ENCODE peak calls at places on chromosomes 7 and 10, in six cellular contexts. S is GM12892, M is GM12878, E is K562, F is HepG2, C is H1. R is an unnamed sample.

GRCh38 chr7:83731154-83731553 is 82.2 kb upstream of the SEMA3E start:
- DNase-seq in S (no peak), M (no peak), E (no peak), F (no peak), C (no peak), R (no peak)

GRCh38 chr7:101537935-101538595 is 91.0 kb downstream of the MYL10 start:
- DNase-seq in S (no peak), M (no peak), E (no peak), F (no peak), C (no peak), R (no peak)

GRCh38 chr10:92832998-92833642 is 15.2 kb upstream of the EXOC6 start:
- DNase-seq in S (no peak), M (no peak), E (no peak), F (no peak), C (peak), R (no peak)

GRCh38 chr7:16989883-16990413 is 108.2 kb upstream of the AGR3 start:
- DNase-seq in S (no peak), M (no peak), E (no peak), F (peak), C (no peak), R (no peak)

GRCh38 chr10:88130912-88131311 is 267.5 kb downstream of the PTEN start:
- DNase-seq in S (no peak), M (no peak), E (no peak), F (no peak), C (no peak), R (no peak)

GRCh38 chr10:90269699-90270098 is 568.3 kb downstream of the KIF20B start:
- DNase-seq in S (no peak), M (no peak), E (no peak), F (no peak), C (no peak), R (no peak)

GRCh38 chr7:157439761-157440160 is 103.0 kb downstream of the DNAJB6 start:
- DNase-seq in S (no peak), M (no peak), E (no peak), F (no peak), C (no peak), R (no peak)

GRCh38 chr10:95518455-95519131 is 42.6 kb downstream of the SORBS1 start:
- DNase-seq in S (no peak), M (no peak), E (no peak), F (no peak), C (no peak), R (no peak)

GRCh38 chr7:50660040-50660829 is 95.0 kb upstream of the DDC start:
- DNase-seq in S (no peak), M (no peak), E (no peak), F (no peak), C (peak), R (no peak)

GRCh38 chr7:45670717-45671116 is 96.5 kb downstream of the ADCY1 start:
- DNase-seq in S (no peak), M (no peak), E (no peak), F (no peak), C (peak), R (no peak)

GRCh38 chr10:118449521-118449920 is 107.4 kb upstream of the FAM204A start:
- DNase-seq in S (no peak), M (no peak), E (no peak), F (no peak), C (no peak), R (no peak)

DNA sequence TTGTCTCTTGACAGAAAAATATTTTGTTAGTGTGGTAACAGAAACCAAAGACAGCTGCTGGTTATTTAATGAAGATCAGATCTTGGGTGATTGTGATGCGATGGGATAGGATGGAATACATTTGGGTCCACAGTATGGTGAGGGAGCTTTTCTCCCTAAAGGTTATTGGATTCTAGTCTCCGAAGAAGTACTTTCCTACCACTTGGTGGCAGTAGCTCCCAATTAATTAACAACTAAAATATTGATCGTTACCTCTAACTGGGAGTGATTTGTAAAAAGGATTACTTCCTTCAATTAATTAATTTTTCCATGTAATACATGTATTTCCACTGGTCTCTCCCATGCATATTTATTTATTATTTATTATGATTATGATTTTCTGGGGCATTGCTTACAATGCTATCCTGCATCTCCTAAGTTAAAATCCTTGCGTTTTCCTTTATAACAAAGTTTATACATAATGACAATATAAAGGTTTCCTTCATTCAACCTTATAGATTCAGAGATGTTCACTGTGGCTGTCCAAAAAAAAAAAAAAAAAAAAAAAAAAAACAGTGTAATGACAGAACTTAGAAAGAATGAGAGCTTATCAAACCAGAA is 25.6 kb downstream of the TMEM196 start:
- DNase-seq in S (peak), M (no peak), E (peak), F (peak), C (no peak), R (no peak)
- TF ChIP-seq TAF1 in S (no peak), M (no peak), E (no peak), F (no peak), C (no peak), R (no peak)

DNA sequence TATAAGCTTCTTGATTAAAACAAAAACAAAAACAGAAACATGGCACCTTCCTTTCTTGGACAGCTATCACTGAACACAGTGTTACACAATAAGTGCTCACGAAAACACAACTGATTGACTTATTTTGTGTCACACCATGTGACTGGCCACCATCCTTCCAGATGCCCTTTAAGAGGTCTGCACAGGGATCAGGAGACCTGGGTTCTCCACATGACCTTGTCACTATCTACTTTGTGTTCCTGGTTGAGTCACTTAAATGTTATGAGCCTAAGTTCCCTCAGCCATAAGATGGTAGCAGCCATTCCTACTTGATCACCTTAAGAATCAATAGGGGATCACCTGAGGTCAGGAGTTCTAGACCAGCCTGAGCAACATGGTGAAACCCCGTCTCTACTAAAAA is 120.0 kb downstream of the HIPK2 start:
- DNase-seq in S (no peak), M (no peak), E (no peak), F (no peak), C (no peak), R (no peak)
- TF ChIP-seq POLR2AphosphoS5 in S (no peak), M (no peak), E (no peak), F (no peak), C (no peak), R (no peak)

GRCh38 chr7:37448057-37448636 is 517 bp downstream of the ELMO1 start:
- DNase-seq in S (peak), M (no peak), E (no peak), F (no peak), C (no peak), R (peak)

GRCh38 chr7:37449621-37450020 is 957 bp upstream of the ELMO1 start:
- DNase-seq in S (no peak), M (no peak), E (no peak), F (no peak), C (no peak), R (no peak)

GRCh38 chr7:37446371-37446770 is 2.3 kb downstream of the ELMO1 start:
- DNase-seq in S (no peak), M (no peak), E (no peak), F (no peak), C (no peak), R (no peak)

GRCh38 chr7:37450035-37450434 is 1.4 kb upstream of the ELMO1 start:
- DNase-seq in S (no peak), M (no peak), E (no peak), F (no peak), C (no peak), R (no peak)

GRCh38 chr7:37448637-37449331 is at the start of gene ELMO1:
- DNase-seq in S (peak), M (peak), E (peak), F (peak), C (peak), R (peak)
- TF ChIP-seq POLR2A in S (peak), M (peak), E (no peak), F (no peak), C (no peak), R (peak)

GRCh38 chr7:44322631-44323363 is 2.6 kb downstream of the CAMK2B start:
- DNase-seq in S (no peak), M (no peak), E (no peak), F (no peak), C (peak), R (no peak)

GRCh38 chr7:44320794-44321371 is 4.5 kb downstream of the CAMK2B start:
- DNase-seq in S (no peak), M (no peak), E (no peak), F (no peak), C (peak), R (no peak)

GRCh38 chr7:44318296-44318695 is 7.1 kb downstream of the CAMK2B start:
- DNase-seq in S (no peak), M (no peak), E (no peak), F (no peak), C (peak), R (no peak)

GRCh38 chr7:44321796-44322195 is 3.6 kb downstream of the CAMK2B start:
- DNase-seq in S (no peak), M (no peak), E (no peak), F (no peak), C (peak), R (no peak)

DNA sequence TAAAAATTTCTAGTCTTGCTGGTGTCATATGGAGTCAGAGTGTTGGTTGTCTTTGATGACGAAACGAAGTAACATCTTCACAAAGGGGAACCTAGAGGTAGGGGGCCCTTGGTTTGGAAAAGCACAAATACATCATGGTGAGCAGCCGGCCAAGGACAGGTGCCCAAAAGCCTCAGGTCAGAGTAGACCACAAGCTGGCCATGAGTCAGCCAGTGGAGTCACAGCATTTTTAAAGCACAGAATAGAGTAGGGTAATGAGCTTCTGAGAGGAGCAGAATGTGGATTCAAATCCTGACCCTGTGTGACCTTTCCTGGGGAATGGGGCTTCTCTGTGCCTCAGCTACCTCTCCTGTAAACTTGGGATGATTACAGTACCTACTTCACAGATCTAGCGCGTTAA is 5.3 kb downstream of the CAMK2B start:
- DNase-seq in S (no peak), M (no peak), E (no peak), F (no peak), C (no peak), R (no peak)
- TF ChIP-seq TAF1 in S (no peak), M (no peak), E (no peak), F (no peak), C (no peak), R (no peak)

DNA sequence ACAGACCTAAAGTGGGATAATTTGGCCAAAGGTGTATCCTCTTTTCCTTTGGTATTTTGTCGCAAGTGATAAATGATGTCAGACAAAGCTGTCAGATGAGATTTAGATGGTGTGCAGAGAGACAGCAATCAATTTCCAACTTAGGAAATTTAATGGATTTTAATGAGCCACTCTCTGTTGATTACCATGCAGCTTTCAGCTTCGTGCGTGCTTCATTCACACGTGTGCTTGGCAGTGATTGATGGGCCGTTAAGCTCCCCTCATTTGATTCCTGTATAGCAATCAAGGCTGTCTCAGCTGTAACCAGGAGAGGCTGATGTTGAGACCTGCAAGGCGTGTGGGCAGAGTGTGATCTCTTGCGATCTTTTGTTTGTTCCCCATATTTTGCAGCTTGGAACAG is 439.6 kb downstream of the CALN1 start:
- DNase-seq in S (no peak), M (no peak), E (no peak), F (no peak), C (no peak), R (no peak)
- TF ChIP-seq POLR2AphosphoS5 in S (no peak), M (no peak), E (no peak), F (no peak), C (no peak), R (no peak)

GRCh38 chr7:105010538-105011523 is 3.2 kb upstream of the KMT2E start:
- DNase-seq in S (no peak), M (no peak), E (no peak), F (no peak), C (no peak), R (no peak)

GRCh38 chr7:105013283-105013817 is 655 bp upstream of the KMT2E start:
- DNase-seq in S (peak), M (peak), E (peak), F (peak), C (peak), R (peak)

GRCh38 chr7:105013818-105014724 is at the start of gene KMT2E:
- DNase-seq in S (peak), M (peak), E (peak), F (peak), C (peak), R (peak)

GRCh38 chr7:105011771-105012502 is 2.1 kb upstream of the KMT2E start:
- DNase-seq in S (no peak), M (no peak), E (no peak), F (no peak), C (no peak), R (no peak)

DNA sequence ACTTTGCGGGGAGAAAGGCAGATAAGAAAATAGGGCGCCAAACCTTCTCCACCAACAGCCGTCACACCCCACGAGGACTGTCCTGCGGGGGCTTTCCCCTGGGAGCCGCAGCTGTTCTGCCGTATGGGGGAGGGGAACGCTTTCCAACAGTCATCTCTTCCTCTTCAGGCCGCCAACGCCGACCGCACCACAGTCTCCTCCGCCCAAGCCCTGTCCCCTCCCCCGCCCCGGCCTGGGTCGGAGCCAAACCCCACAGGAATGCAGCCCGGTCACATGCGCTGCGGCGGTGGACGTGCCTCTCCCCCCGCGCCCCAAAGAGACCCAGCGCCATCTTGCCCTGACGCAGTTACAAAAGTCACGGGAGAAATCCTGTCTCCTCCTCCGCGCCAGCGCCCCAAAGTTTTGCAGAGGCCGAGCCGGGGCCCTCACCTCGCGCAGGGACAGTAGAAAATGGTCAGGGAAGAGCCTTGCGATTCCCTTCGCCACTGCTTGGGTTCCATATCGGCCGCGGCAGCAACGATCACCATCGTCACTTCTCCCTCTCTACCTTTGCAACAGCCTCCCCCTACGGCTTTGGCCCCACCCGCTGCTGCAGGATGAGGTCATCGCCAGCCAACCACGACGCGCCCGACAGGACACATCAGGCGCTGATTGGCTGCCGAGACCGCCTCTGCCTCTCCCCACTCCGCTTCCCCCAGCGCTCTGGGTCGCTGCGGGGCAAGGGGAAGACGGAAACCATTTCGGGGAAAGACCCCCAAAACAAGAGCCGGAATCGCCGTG is 1.3 kb upstream of the KMT2E start:
- DNase-seq in S (peak), M (peak), E (peak), F (peak), C (peak), R (peak)
- TF ChIP-seq POLR2A in S (peak), M (peak), E (peak), F (peak), C (peak), R (peak)